ENCODE peak calls at places on chromosomes 11 and 22, in four cellular contexts. One of them, this sample, is unnamed.

GRCh38 chr11:93559681-93560080 is 16.5 kb upstream of the SMCO4 start:
- DNase-seq in stomach: no peak
- DNase-seq in A549: no peak
- DNase-seq in sigmoid colon: no peak
- DNase-seq in this sample: no peak

GRCh38 chr22:49763696-49764095 is 64.0 kb downstream of the BRD1 start:
- DNase-seq in stomach: no peak
- DNase-seq in A549: no peak
- DNase-seq in sigmoid colon: peak; percentile 50
- DNase-seq in this sample: no peak

GRCh38 chr11:26134481-26135355 is 197.2 kb upstream of the ANO3 start:
- DNase-seq in stomach: no peak
- DNase-seq in A549: peak; percentile 14
- DNase-seq in sigmoid colon: no peak
- DNase-seq in this sample: no peak

GRCh38 chr11:90601261-90601660 is 378.4 kb upstream of the CHORDC1 start:
- DNase-seq in stomach: no peak
- DNase-seq in A549: no peak
- DNase-seq in sigmoid colon: no peak
- DNase-seq in this sample: no peak

GRCh38 chr11:75562048-75562835 is at the start of gene SERPINH1:
- DNase-seq in stomach: peak; percentile 88
- DNase-seq in A549: peak; percentile 89
- DNase-seq in sigmoid colon: peak; percentile 97
- DNase-seq in this sample: peak; percentile 96

GRCh38 chr11:100467821-100468508 is 219.1 kb upstream of the ARHGAP42 start:
- DNase-seq in stomach: no peak
- DNase-seq in A549: no peak
- DNase-seq in sigmoid colon: no peak
- DNase-seq in this sample: no peak

GRCh38 chr11:45167283-45167682 is 20.8 kb downstream of the PRDM11 start:
- DNase-seq in stomach: no peak
- DNase-seq in A549: no peak
- DNase-seq in sigmoid colon: no peak
- DNase-seq in this sample: no peak

GRCh38 chr11:27395556-27396258 is 32.7 kb upstream of the CCDC34 start:
- DNase-seq in stomach: peak; percentile 40
- DNase-seq in A549: peak; percentile 97
- DNase-seq in sigmoid colon: no peak
- DNase-seq in this sample: no peak

GRCh38 chr11:61353109-61354067 is 8.3 kb downstream of the CYB561A3 start:
- DNase-seq in stomach: no peak
- DNase-seq in A549: no peak
- DNase-seq in sigmoid colon: no peak
- DNase-seq in this sample: no peak

GRCh38 chr11:92920295-92920694 is 49.2 kb upstream of the MTNR1B start:
- DNase-seq in stomach: no peak
- DNase-seq in A549: no peak
- DNase-seq in sigmoid colon: no peak
- DNase-seq in this sample: no peak

GRCh38 chr11:2775083-2775625 is 75.4 kb upstream of the KCNQ1OT1 start:
- DNase-seq in stomach: peak; percentile 20
- DNase-seq in A549: no peak
- DNase-seq in sigmoid colon: peak; percentile 58
- DNase-seq in this sample: peak; percentile 84

GRCh38 chr22:42939451-42939881 is 75.5 kb downstream of the PACSIN2 start:
- DNase-seq in stomach: no peak
- DNase-seq in A549: peak; percentile 36
- DNase-seq in sigmoid colon: no peak
- DNase-seq in this sample: no peak

GRCh38 chr11:75198278-75198948 is 42.2 kb upstream of the TPBGL start:
- DNase-seq in stomach: no peak
- DNase-seq in A549: no peak
- DNase-seq in sigmoid colon: peak; percentile 57
- DNase-seq in this sample: no peak

GRCh38 chr11:20596629-20597129 is 2.7 kb upstream of the SLC6A5 start:
- DNase-seq in stomach: no peak
- DNase-seq in A549: no peak
- DNase-seq in sigmoid colon: no peak
- DNase-seq in this sample: no peak

GRCh38 chr22:43148581-43148980 is 2.8 kb upstream of the TSPO start:
- DNase-seq in stomach: no peak
- DNase-seq in A549: no peak
- DNase-seq in sigmoid colon: no peak
- DNase-seq in this sample: no peak

GRCh38 chr11:82216927-82217570 is 516.6 kb downstream of the FAM181B start:
- DNase-seq in stomach: no peak
- DNase-seq in A549: no peak
- DNase-seq in sigmoid colon: no peak
- DNase-seq in this sample: no peak

GRCh38 chr11:99320769-99321290 is 300.1 kb downstream of the CNTN5 start:
- DNase-seq in stomach: no peak
- DNase-seq in A549: no peak
- DNase-seq in sigmoid colon: no peak
- DNase-seq in this sample: no peak

GRCh38 chr11:2276999-2277328 is 6.6 kb upstream of the ASCL2 start:
- DNase-seq in stomach: no peak
- DNase-seq in A549: no peak
- DNase-seq in sigmoid colon: no peak
- DNase-seq in this sample: no peak

GRCh38 chr11:123562166-123562565 is 92.3 kb downstream of the SCN3B start:
- DNase-seq in stomach: peak; percentile 67
- DNase-seq in A549: no peak
- DNase-seq in sigmoid colon: no peak
- DNase-seq in this sample: no peak

GRCh38 chr11:45182902-45183301 is 36.5 kb downstream of the PRDM11 start:
- DNase-seq in stomach: peak; percentile 46
- DNase-seq in A549: peak; percentile 58
- DNase-seq in sigmoid colon: peak; percentile 65
- DNase-seq in this sample: no peak

GRCh38 chr11:2565447-2566222 is 120.8 kb downstream of the KCNQ1 start:
- DNase-seq in stomach: no peak
- DNase-seq in A549: no peak
- DNase-seq in sigmoid colon: peak; percentile 46
- DNase-seq in this sample: no peak

GRCh38 chr22:22103078-22103593 is 120.5 kb upstream of the TOP3B start:
- DNase-seq in stomach: no peak
- DNase-seq in A549: peak; percentile 18
- DNase-seq in sigmoid colon: no peak
- DNase-seq in this sample: no peak

GRCh38 chr22:38205261-38206128 is 3.7 kb downstream of the MAFF start:
- DNase-seq in stomach: no peak
- DNase-seq in A549: no peak
- DNase-seq in sigmoid colon: peak; percentile 94
- DNase-seq in this sample: peak; percentile 95

GRCh38 chr11:62611705-62612365 is 740 bp downstream of the EML3 start:
- DNase-seq in stomach: peak; percentile 57
- DNase-seq in A549: peak; percentile 48
- DNase-seq in sigmoid colon: peak; percentile 86
- DNase-seq in this sample: no peak

GRCh38 chr11:108933630-108934029 is 268.8 kb downstream of the DDX10 start:
- DNase-seq in stomach: no peak
- DNase-seq in A549: no peak
- DNase-seq in sigmoid colon: no peak
- DNase-seq in this sample: no peak

GRCh38 chr11:69821511-69822040 is 2.4 kb upstream of the FGF3 start:
- DNase-seq in stomach: no peak
- DNase-seq in A549: no peak
- DNase-seq in sigmoid colon: no peak
- DNase-seq in this sample: no peak

GRCh38 chr11:2527621-2528291 is 82.9 kb downstream of the KCNQ1 start:
- DNase-seq in stomach: no peak
- DNase-seq in A549: no peak
- DNase-seq in sigmoid colon: peak; percentile 62
- DNase-seq in this sample: no peak

GRCh38 chr11:74754507-74755255 is 6.0 kb downstream of the RNF169 start:
- DNase-seq in stomach: no peak
- DNase-seq in A549: peak; percentile 38
- DNase-seq in sigmoid colon: no peak
- DNase-seq in this sample: no peak

GRCh38 chr11:129861702-129862107 is 33.7 kb downstream of the NFRKB start:
- DNase-seq in stomach: peak; percentile 89
- DNase-seq in A549: peak; percentile 89
- DNase-seq in sigmoid colon: no peak
- DNase-seq in this sample: no peak

GRCh38 chr22:37848587-37849088 is 581 bp upstream of the EIF3L start:
- DNase-seq in stomach: no peak
- DNase-seq in A549: peak; percentile 42
- DNase-seq in sigmoid colon: no peak
- DNase-seq in this sample: no peak

GRCh38 chr11:34637303-34637702 is 16.4 kb downstream of the EHF start:
- DNase-seq in stomach: peak; percentile 60
- DNase-seq in A549: no peak
- DNase-seq in sigmoid colon: no peak
- DNase-seq in this sample: no peak

GRCh38 chr11:132685174-132685611 is 847.1 kb downstream of the OPCML start:
- DNase-seq in stomach: no peak
- DNase-seq in A549: no peak
- DNase-seq in sigmoid colon: no peak
- DNase-seq in this sample: no peak

GRCh38 chr11:107752954-107753822 is 41.3 kb upstream of the SLN start:
- DNase-seq in stomach: no peak
- DNase-seq in A549: no peak
- DNase-seq in sigmoid colon: no peak
- DNase-seq in this sample: no peak

GRCh38 chr22:41256254-41256897 is 15.6 kb upstream of the CHADL start:
- DNase-seq in stomach: no peak
- DNase-seq in A549: peak; percentile 66
- DNase-seq in sigmoid colon: no peak
- DNase-seq in this sample: no peak

GRCh38 chr11:57763568-57763967 is 2.0 kb downstream of the CTNND1 start:
- DNase-seq in stomach: no peak
- DNase-seq in A549: no peak
- DNase-seq in sigmoid colon: no peak
- DNase-seq in this sample: no peak
- H3K4me3 ChIP-seq in stomach: peak overlapping the region; percentile 51
- H3K4me3 ChIP-seq in A549: peak overlapping the region; percentile 73
- H3K4me3 ChIP-seq in sigmoid colon: peak overlapping the region; percentile 58
- H3K4me3 ChIP-seq in this sample: peak overlapping the region; percentile 71

DNA sequence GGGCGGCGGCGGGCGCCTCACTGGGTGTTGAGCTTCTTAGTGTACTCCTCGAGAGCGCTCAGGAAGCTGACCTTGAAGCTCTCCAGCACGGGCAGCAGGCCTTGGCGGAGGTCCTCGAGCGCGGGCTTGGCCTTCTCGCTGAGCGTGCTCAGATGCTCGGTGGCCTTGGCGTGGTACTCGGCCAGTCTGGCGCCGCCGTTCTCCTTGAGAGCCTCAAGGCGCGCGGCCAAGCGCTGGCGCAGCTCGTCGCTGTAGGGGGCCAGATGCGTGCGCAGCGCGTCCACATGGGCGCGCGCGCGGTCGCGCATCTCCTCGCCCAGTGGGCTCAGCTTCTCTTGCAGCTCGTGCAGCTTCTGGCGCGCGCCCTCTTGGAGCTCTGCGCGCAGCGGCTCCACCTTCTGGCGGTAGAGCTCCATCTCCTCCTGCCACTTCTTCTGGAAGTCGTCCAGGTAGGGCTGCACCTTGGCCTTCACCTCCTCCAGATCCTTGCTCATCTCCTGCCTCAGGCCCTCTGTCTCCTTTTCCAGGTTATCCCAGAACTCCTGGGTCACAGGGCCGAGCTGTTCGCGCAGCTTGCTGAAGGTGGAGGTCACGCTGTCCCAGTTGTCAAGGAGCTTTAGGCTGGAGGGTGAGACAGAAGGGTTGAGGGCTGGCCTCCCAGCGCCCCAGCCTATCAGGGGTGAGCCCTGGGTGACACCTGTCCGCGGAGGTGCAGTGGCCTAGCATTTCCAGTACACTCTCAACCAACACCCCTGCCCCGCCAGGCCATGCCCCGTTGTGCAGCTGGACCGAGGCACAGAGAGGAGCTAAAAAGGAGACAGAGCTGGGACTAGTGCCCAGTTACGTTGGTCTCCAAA is 1.4 kb downstream of the APOA1 start:
- DNase-seq in stomach: peak; percentile 91
- DNase-seq in A549: peak; percentile 89
- DNase-seq in sigmoid colon: peak; percentile 94
- DNase-seq in this sample: peak; percentile 95
- TF ChIP-seq EP300 in stomach: no peak
- TF ChIP-seq EP300 in A549: no peak
- TF ChIP-seq EP300 in sigmoid colon: no peak
- TF ChIP-seq EP300 in this sample: no peak

GRCh38 chr11:57647960-57648776 is 1.5 kb downstream of the YPEL4 start:
- DNase-seq in stomach: no peak
- DNase-seq in A549: no peak
- DNase-seq in sigmoid colon: no peak
- DNase-seq in this sample: no peak
- H3K4me3 ChIP-seq in stomach: no peak overlapping the region
- H3K4me3 ChIP-seq in A549: no peak overlapping the region
- H3K4me3 ChIP-seq in sigmoid colon: peak overlapping the region; percentile 43
- H3K4me3 ChIP-seq in this sample: no peak overlapping the region

GRCh38 chr11:102666331-102666957 is 39.1 kb downstream of the MMP27 start:
- DNase-seq in stomach: no peak
- DNase-seq in A549: peak; percentile 46
- DNase-seq in sigmoid colon: no peak
- DNase-seq in this sample: no peak

GRCh38 chr11:102661040-102661439 is 35.9 kb upstream of the MMP20 start:
- DNase-seq in stomach: no peak
- DNase-seq in A549: no peak
- DNase-seq in sigmoid colon: no peak
- DNase-seq in this sample: no peak

GRCh38 chr11:102664001-102664752 is 39.0 kb upstream of the MMP20 start:
- DNase-seq in stomach: no peak
- DNase-seq in A549: peak; percentile 16
- DNase-seq in sigmoid colon: no peak
- DNase-seq in this sample: no peak

GRCh38 chr11:102662607-102663006 is 37.5 kb upstream of the MMP20 start:
- DNase-seq in stomach: no peak
- DNase-seq in A549: no peak
- DNase-seq in sigmoid colon: no peak
- DNase-seq in this sample: no peak
- TF ChIP-seq EP300 in stomach: no peak
- TF ChIP-seq EP300 in A549: no peak
- TF ChIP-seq EP300 in sigmoid colon: no peak
- TF ChIP-seq EP300 in this sample: no peak

GRCh38 chr11:849951-850776 is 7.5 kb downstream of the TSPAN4 start:
- DNase-seq in stomach: no peak
- DNase-seq in A549: no peak
- DNase-seq in sigmoid colon: no peak
- DNase-seq in this sample: no peak
- H3K4me3 ChIP-seq in stomach: peak overlapping the region; percentile 49
- H3K4me3 ChIP-seq in A549: no peak overlapping the region
- H3K4me3 ChIP-seq in sigmoid colon: peak overlapping the region; percentile 50
- H3K4me3 ChIP-seq in this sample: peak overlapping the region; percentile 58